ENCODE peak calls at places on chromosomes 5 and 9, in ten cellular contexts. One of them, this sample, is unnamed.
A peak's percentile ranks its signal among the peaks of the same experiment; 100 is the strongest.

GRCh38 chr9:15253197-15253596 is 53.8 kb downstream of the TTC39B start:
- DNase-seq in transverse colon: no peak
- DNase-seq in IMR-90: peak; percentile 46
- DNase-seq in suprapubic skin: no peak
- DNase-seq in heart left ventricle: no peak
- DNase-seq in sigmoid colon: no peak
- DNase-seq in tibial nerve: no peak
- DNase-seq in A549: no peak
- DNase-seq in uterus: no peak
- DNase-seq in testis: no peak
- DNase-seq in this sample: no peak

GRCh38 chr5:172845190-172845975 is 11.3 kb downstream of the ERGIC1 start:
- DNase-seq in transverse colon: no peak
- DNase-seq in IMR-90: no peak
- DNase-seq in suprapubic skin: no peak
- DNase-seq in heart left ventricle: peak; percentile 60
- DNase-seq in sigmoid colon: no peak
- DNase-seq in tibial nerve: no peak
- DNase-seq in A549: no peak
- DNase-seq in uterus: no peak
- DNase-seq in testis: no peak
- DNase-seq in this sample: no peak

GRCh38 chr9:98045234-98046160 is 11.0 kb upstream of the NANS start:
- DNase-seq in transverse colon: no peak
- DNase-seq in IMR-90: no peak
- DNase-seq in suprapubic skin: no peak
- DNase-seq in heart left ventricle: no peak
- DNase-seq in sigmoid colon: no peak
- DNase-seq in tibial nerve: no peak
- DNase-seq in A549: peak; percentile 47
- DNase-seq in uterus: no peak
- DNase-seq in testis: no peak
- DNase-seq in this sample: no peak

GRCh38 chr9:126836216-126836615 is 24.2 kb upstream of the ZBTB34 start:
- DNase-seq in transverse colon: no peak
- DNase-seq in IMR-90: no peak
- DNase-seq in suprapubic skin: no peak
- DNase-seq in heart left ventricle: no peak
- DNase-seq in sigmoid colon: no peak
- DNase-seq in tibial nerve: no peak
- DNase-seq in A549: no peak
- DNase-seq in uterus: no peak
- DNase-seq in testis: no peak
- DNase-seq in this sample: peak; percentile 27

GRCh38 chr5:73454379-73455036 is 5.9 kb upstream of the FOXD1 start:
- DNase-seq in transverse colon: peak; percentile 59
- DNase-seq in IMR-90: peak; percentile 62
- DNase-seq in suprapubic skin: no peak
- DNase-seq in heart left ventricle: no peak
- DNase-seq in sigmoid colon: no peak
- DNase-seq in tibial nerve: no peak
- DNase-seq in A549: peak; percentile 83
- DNase-seq in uterus: no peak
- DNase-seq in testis: peak; percentile 46
- DNase-seq in this sample: peak; percentile 64

GRCh38 chr5:15951126-15951525 is 228.5 kb downstream of the MARCHF11 start:
- DNase-seq in transverse colon: no peak
- DNase-seq in IMR-90: no peak
- DNase-seq in suprapubic skin: no peak
- DNase-seq in heart left ventricle: no peak
- DNase-seq in sigmoid colon: no peak
- DNase-seq in tibial nerve: no peak
- DNase-seq in A549: no peak
- DNase-seq in uterus: no peak
- DNase-seq in testis: no peak
- DNase-seq in this sample: no peak

GRCh38 chr9:120386390-120387131 is 193.4 kb downstream of the CDK5RAP2 start:
- DNase-seq in transverse colon: no peak
- DNase-seq in IMR-90: no peak
- DNase-seq in suprapubic skin: no peak
- DNase-seq in heart left ventricle: no peak
- DNase-seq in sigmoid colon: peak; percentile 55
- DNase-seq in tibial nerve: no peak
- DNase-seq in A549: no peak
- DNase-seq in uterus: no peak
- DNase-seq in testis: peak; percentile 41
- DNase-seq in this sample: no peak

GRCh38 chr9:32644698-32645097 is 9.2 kb upstream of the TAF1L start:
- DNase-seq in transverse colon: no peak
- DNase-seq in IMR-90: peak; percentile 78
- DNase-seq in suprapubic skin: no peak
- DNase-seq in heart left ventricle: no peak
- DNase-seq in sigmoid colon: no peak
- DNase-seq in tibial nerve: no peak
- DNase-seq in A549: peak; percentile 65
- DNase-seq in uterus: no peak
- DNase-seq in testis: peak; percentile 71
- DNase-seq in this sample: no peak

GRCh38 chr9:13278368-13279246 is 885 bp downstream of the MPDZ start:
- DNase-seq in transverse colon: peak; percentile 24
- DNase-seq in IMR-90: peak; percentile 74
- DNase-seq in suprapubic skin: peak; percentile 87
- DNase-seq in heart left ventricle: peak; percentile 74
- DNase-seq in sigmoid colon: peak; percentile 88
- DNase-seq in tibial nerve: peak; percentile 31
- DNase-seq in A549: peak; percentile 71
- DNase-seq in uterus: peak; percentile 73
- DNase-seq in testis: peak; percentile 80
- DNase-seq in this sample: peak; percentile 47

GRCh38 chr5:117487556-117487955 is 912.9 kb upstream of the SEMA6A start:
- DNase-seq in transverse colon: no peak
- DNase-seq in IMR-90: no peak
- DNase-seq in suprapubic skin: no peak
- DNase-seq in heart left ventricle: no peak
- DNase-seq in sigmoid colon: no peak
- DNase-seq in tibial nerve: no peak
- DNase-seq in A549: no peak
- DNase-seq in uterus: no peak
- DNase-seq in testis: no peak
- DNase-seq in this sample: no peak

GRCh38 chr9:7879551-7880245 is 80.1 kb upstream of the DMAC1 start:
- DNase-seq in transverse colon: no peak
- DNase-seq in IMR-90: no peak
- DNase-seq in suprapubic skin: no peak
- DNase-seq in heart left ventricle: no peak
- DNase-seq in sigmoid colon: no peak
- DNase-seq in tibial nerve: no peak
- DNase-seq in A549: no peak
- DNase-seq in uterus: no peak
- DNase-seq in testis: no peak
- DNase-seq in this sample: peak; percentile 2

DNA sequence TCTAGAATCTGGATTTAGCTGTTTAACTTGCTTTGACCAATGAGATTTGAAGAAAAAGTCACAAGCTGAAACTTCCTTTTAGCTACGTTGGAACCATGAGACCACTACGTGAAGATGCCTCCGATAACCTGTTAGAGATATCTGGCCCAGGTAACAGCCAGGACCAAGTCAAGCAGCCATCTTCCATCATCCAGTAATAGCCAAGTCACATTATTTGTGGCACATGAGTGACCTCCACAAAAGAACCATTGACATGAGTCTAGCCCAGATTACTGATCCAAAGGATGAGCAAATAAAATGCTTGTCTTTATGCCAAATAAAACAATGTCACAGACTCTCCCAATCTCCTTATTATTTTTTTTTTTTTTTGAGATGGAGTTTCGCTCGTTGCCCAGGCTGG is 1.6 kb downstream of the DEPDC1B start:
- DNase-seq in transverse colon: no peak
- DNase-seq in IMR-90: no peak
- DNase-seq in suprapubic skin: no peak
- DNase-seq in heart left ventricle: no peak
- DNase-seq in sigmoid colon: no peak
- DNase-seq in tibial nerve: no peak
- DNase-seq in A549: no peak
- DNase-seq in uterus: no peak
- DNase-seq in testis: no peak
- DNase-seq in this sample: no peak
- H3K27ac ChIP-seq in transverse colon: no peak overlapping the region
- H3K27ac ChIP-seq in IMR-90: no peak overlapping the region
- H3K27ac ChIP-seq in suprapubic skin: no peak overlapping the region
- H3K27ac ChIP-seq in heart left ventricle: no peak overlapping the region
- H3K27ac ChIP-seq in sigmoid colon: no peak overlapping the region
- H3K27ac ChIP-seq in tibial nerve: no peak overlapping the region
- H3K27ac ChIP-seq in A549: no peak overlapping the region
- H3K27ac ChIP-seq in uterus: no peak overlapping the region
- H3K27ac ChIP-seq in testis: no peak overlapping the region
- H3K27ac ChIP-seq in this sample: no peak overlapping the region

DNA sequence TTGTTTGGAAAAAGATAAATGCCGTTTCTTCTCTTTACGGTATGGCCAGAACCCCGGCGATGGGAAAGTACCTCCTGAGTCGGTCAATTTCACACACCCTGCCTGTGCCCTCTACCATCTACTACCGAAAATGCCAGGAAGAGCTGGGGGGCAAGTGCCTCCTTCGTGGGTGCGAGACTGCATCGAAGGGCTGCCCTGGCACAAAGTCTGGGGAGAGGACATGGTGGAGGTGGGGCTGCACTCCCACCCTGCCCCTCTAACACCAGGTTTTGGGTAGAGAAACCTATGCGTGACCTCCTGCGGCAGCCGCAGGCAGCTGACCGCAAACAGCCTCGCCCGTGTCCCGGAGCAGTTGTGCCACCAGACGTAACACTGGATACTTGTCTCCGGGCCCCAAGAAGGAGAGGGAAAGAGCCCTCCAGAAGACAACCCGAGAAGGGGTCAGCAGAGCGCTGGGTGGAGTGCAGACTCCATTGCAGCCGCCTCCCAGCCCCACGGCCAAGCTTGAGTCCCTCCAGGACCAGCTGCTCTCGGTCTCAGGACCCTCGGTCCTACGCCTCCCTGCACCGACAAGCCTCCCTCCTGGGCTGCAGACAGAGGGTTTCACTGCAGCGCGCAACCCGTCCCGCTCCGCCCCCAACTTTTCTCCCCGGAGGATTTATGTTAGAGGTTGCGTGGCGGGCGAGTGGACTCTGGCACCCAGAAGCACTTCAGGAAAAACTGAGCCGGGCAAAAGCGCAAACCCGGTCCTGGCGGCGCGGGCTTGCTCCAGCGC is 823 bp upstream of the PRDM6 start:
- DNase-seq in transverse colon: no peak
- DNase-seq in IMR-90: no peak
- DNase-seq in suprapubic skin: peak; percentile 83
- DNase-seq in heart left ventricle: peak; percentile 53
- DNase-seq in sigmoid colon: peak; percentile 80
- DNase-seq in tibial nerve: no peak
- DNase-seq in A549: no peak
- DNase-seq in uterus: no peak
- DNase-seq in testis: no peak
- DNase-seq in this sample: peak; percentile 25
- H3K4me3 ChIP-seq in transverse colon: peak overlapping the region; percentile 46
- H3K4me3 ChIP-seq in IMR-90: peak overlapping the region; percentile 58
- H3K4me3 ChIP-seq in suprapubic skin: peak overlapping the region; percentile 65
- H3K4me3 ChIP-seq in heart left ventricle: peak overlapping the region; percentile 53
- H3K4me3 ChIP-seq in sigmoid colon: peak overlapping the region; percentile 70
- H3K4me3 ChIP-seq in tibial nerve: peak overlapping the region; percentile 59
- H3K4me3 ChIP-seq in A549: peak overlapping the region; percentile 64
- H3K4me3 ChIP-seq in uterus: peak overlapping the region; percentile 59
- H3K4me3 ChIP-seq in testis: peak overlapping the region; percentile 4
- H3K4me3 ChIP-seq in this sample: peak overlapping the region; percentile 13

GRCh38 chr9:81560851-81561732 is 128.3 kb downstream of the TLE1 start:
- DNase-seq in transverse colon: no peak
- DNase-seq in IMR-90: no peak
- DNase-seq in suprapubic skin: no peak
- DNase-seq in heart left ventricle: no peak
- DNase-seq in sigmoid colon: no peak
- DNase-seq in tibial nerve: no peak
- DNase-seq in A549: no peak
- DNase-seq in uterus: no peak
- DNase-seq in testis: no peak
- DNase-seq in this sample: no peak

GRCh38 chr9:81564632-81565031 is 124.7 kb downstream of the TLE1 start:
- DNase-seq in transverse colon: no peak
- DNase-seq in IMR-90: no peak
- DNase-seq in suprapubic skin: no peak
- DNase-seq in heart left ventricle: no peak
- DNase-seq in sigmoid colon: no peak
- DNase-seq in tibial nerve: no peak
- DNase-seq in A549: no peak
- DNase-seq in uterus: no peak
- DNase-seq in testis: no peak
- DNase-seq in this sample: no peak

GRCh38 chr9:81563739-81564138 is 125.6 kb downstream of the TLE1 start:
- DNase-seq in transverse colon: no peak
- DNase-seq in IMR-90: no peak
- DNase-seq in suprapubic skin: no peak
- DNase-seq in heart left ventricle: no peak
- DNase-seq in sigmoid colon: no peak
- DNase-seq in tibial nerve: no peak
- DNase-seq in A549: no peak
- DNase-seq in uterus: no peak
- DNase-seq in testis: no peak
- DNase-seq in this sample: no peak

GRCh38 chr9:81562221-81563019 is 126.9 kb downstream of the TLE1 start:
- DNase-seq in transverse colon: no peak
- DNase-seq in IMR-90: peak; percentile 82
- DNase-seq in suprapubic skin: no peak
- DNase-seq in heart left ventricle: no peak
- DNase-seq in sigmoid colon: no peak
- DNase-seq in tibial nerve: no peak
- DNase-seq in A549: peak; percentile 51
- DNase-seq in uterus: peak; percentile 64
- DNase-seq in testis: peak; percentile 62
- DNase-seq in this sample: peak; percentile 37

GRCh38 chr9:81563020-81563407 is 126.3 kb downstream of the TLE1 start:
- DNase-seq in transverse colon: no peak
- DNase-seq in IMR-90: no peak
- DNase-seq in suprapubic skin: no peak
- DNase-seq in heart left ventricle: no peak
- DNase-seq in sigmoid colon: no peak
- DNase-seq in tibial nerve: no peak
- DNase-seq in A549: no peak
- DNase-seq in uterus: no peak
- DNase-seq in testis: no peak
- DNase-seq in this sample: no peak
- TF ChIP-seq POLR2A in transverse colon: no peak
- TF ChIP-seq POLR2A in IMR-90: no peak
- TF ChIP-seq POLR2A in suprapubic skin: no peak
- TF ChIP-seq POLR2A in heart left ventricle: no peak
- TF ChIP-seq POLR2A in sigmoid colon: no peak
- TF ChIP-seq POLR2A in tibial nerve: no peak
- TF ChIP-seq POLR2A in A549: no peak
- TF ChIP-seq POLR2A in uterus: no peak
- TF ChIP-seq POLR2A in testis: no peak
- TF ChIP-seq POLR2A in this sample: no peak

DNA sequence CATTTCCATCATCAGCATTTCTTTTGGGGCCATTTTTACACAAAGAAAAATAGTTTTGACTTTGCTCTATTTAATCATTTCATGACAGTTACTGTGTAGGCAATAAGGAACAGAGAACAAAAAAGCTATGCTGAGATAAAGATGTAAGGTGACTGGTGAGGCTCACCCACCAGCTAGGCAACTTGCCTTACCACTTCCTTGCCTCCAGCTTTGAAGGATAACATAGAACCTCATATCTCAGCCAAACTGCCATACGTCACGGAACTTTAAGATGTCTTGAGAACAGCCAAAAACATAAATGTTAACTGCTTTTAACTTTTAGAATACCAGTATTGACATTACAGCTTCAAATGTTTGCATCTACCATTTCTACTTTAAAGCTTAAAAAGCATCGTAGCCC is 7.5 kb upstream of the GCNT4 start:
- DNase-seq in transverse colon: no peak
- DNase-seq in IMR-90: no peak
- DNase-seq in suprapubic skin: no peak
- DNase-seq in heart left ventricle: no peak
- DNase-seq in sigmoid colon: no peak
- DNase-seq in tibial nerve: no peak
- DNase-seq in A549: no peak
- DNase-seq in uterus: no peak
- DNase-seq in testis: no peak
- DNase-seq in this sample: no peak
- H3K27ac ChIP-seq in transverse colon: no peak overlapping the region
- H3K27ac ChIP-seq in IMR-90: no peak overlapping the region
- H3K27ac ChIP-seq in suprapubic skin: no peak overlapping the region
- H3K27ac ChIP-seq in heart left ventricle: no peak overlapping the region
- H3K27ac ChIP-seq in sigmoid colon: no peak overlapping the region
- H3K27ac ChIP-seq in tibial nerve: no peak overlapping the region
- H3K27ac ChIP-seq in A549: no peak overlapping the region
- H3K27ac ChIP-seq in uterus: no peak overlapping the region
- H3K27ac ChIP-seq in testis: no peak overlapping the region
- H3K27ac ChIP-seq in this sample: no peak overlapping the region

This sample was measured in thyroid gland.